ENCODE peak calls at places on chromosomes 11 and 22, in eight cellular contexts. L is iris pigment epithelial cell, N is dorsolateral prefrontal cortex, U is NCI-H1092 treated with DMSO at 0.1 percent for 48 hours, B is tibial artery, I is fibroblast of villous mesenchyme, W is M059J, A is AG04450. G is an unnamed sample.

GRCh38 chr22:22993184-22993583 is 77.1 kb upstream of the GNAZ start:
- DNase-seq in W (no peak), N (no peak), B (no peak), L (no peak), U (no peak), I (no peak), A (no peak), G (no peak)

GRCh38 chr22:36770116-36770945 is 5.6 kb downstream of the IFT27 start:
- DNase-seq in N (no peak), U (no peak), L (no peak), W (no peak), I (no peak), A (no peak), B (peak), G (no peak)

GRCh38 chr22:21102659-21103267 is 57.0 kb downstream of the LRRC74B start:
- DNase-seq in B (peak), I (peak), L (peak), N (peak), U (peak), W (peak), A (no peak), G (peak)

GRCh38 chr22:37186228-37186996 is 1.6 kb downstream of the C1QTNF6 start:
- DNase-seq in U (no peak), I (peak), N (no peak), L (peak), A (peak), W (peak), B (no peak), G (peak)

GRCh38 chr11:74648894-74649293 is 56.5 kb downstream of the POLD3 start:
- DNase-seq in U (no peak), L (no peak), I (no peak), W (no peak), N (no peak), B (no peak), A (peak), G (peak)

GRCh38 chr22:26711205-26711958 is 54.0 kb downstream of the MIAT start:
- DNase-seq in L (peak), A (peak), W (peak), B (no peak), N (no peak), I (peak), U (no peak), G (peak)

GRCh38 chr11:110762596-110762995 is 50.4 kb upstream of the ARHGAP20 start:
- DNase-seq in L (peak), W (peak), N (no peak), B (no peak), I (no peak), A (no peak), U (peak), G (peak)

GRCh38 chr11:96506953-96507354 is 117.1 kb downstream of the JRKL start:
- DNase-seq in U (no peak), I (no peak), N (no peak), B (no peak), W (peak), A (no peak), L (no peak), G (no peak)

GRCh38 chr11:120696597-120696996 is 185.0 kb downstream of the GRIK4 start:
- DNase-seq in U (no peak), W (no peak), I (no peak), N (no peak), A (no peak), B (no peak), L (no peak), G (no peak)

GRCh38 chr11:35364101-35364780 is 55.1 kb downstream of the SLC1A2 start:
- DNase-seq in B (peak), U (peak), I (peak), W (peak), N (peak), L (peak), A (no peak), G (peak)

GRCh38 chr11:94835571-94835970 is 67.4 kb downstream of the AMOTL1 start:
- DNase-seq in W (peak), B (no peak), I (peak), A (no peak), N (no peak), L (peak), U (no peak), G (peak)

GRCh38 chr11:101618691-101619090 is 34.9 kb upstream of the TRPC6 start:
- DNase-seq in A (peak), I (peak), U (no peak), N (no peak), L (peak), W (peak), B (no peak), G (peak)

GRCh38 chr11:79018371-79018849 is 422.4 kb downstream of the TENM4 start:
- DNase-seq in A (peak), L (peak), N (no peak), U (no peak), W (peak), B (no peak), I (peak), G (peak)

GRCh38 chr11:112285918-112286317 is 25.3 kb upstream of the PLET1 start:
- DNase-seq in W (peak), A (no peak), N (no peak), I (peak), B (no peak), U (no peak), L (peak), G (peak)

GRCh38 chr11:3208272-3208671 is 10.3 kb downstream of the MRGPRG start:
- DNase-seq in U (no peak), A (no peak), N (no peak), W (no peak), B (no peak), L (no peak), I (no peak), G (no peak)

GRCh38 chr11:60855726-60856633 is at the start of gene PTGDR2:
- DNase-seq in B (no peak), U (no peak), N (no peak), I (no peak), W (no peak), L (no peak), A (no peak), G (no peak)

GRCh38 chr22:23856721-23857605 is 712 bp upstream of the SLC2A11 start:
- DNase-seq in B (no peak), N (no peak), U (peak), L (peak), W (peak), I (peak), A (no peak), G (peak)

GRCh38 chr22:17777005-17777716 is 2.9 kb upstream of the BID start:
- DNase-seq in I (no peak), U (no peak), L (no peak), B (no peak), A (no peak), W (no peak), N (no peak), G (no peak)

GRCh38 chr11:133928628-133929059 is 28.1 kb downstream of the IGSF9B start:
- DNase-seq in A (no peak), W (peak), I (peak), U (no peak), L (no peak), B (no peak), N (no peak), G (peak)

GRCh38 chr22:19988965-19989724 is 27.5 kb downstream of the ARVCF start:
- DNase-seq in I (no peak), L (no peak), U (no peak), N (no peak), B (peak), A (no peak), W (no peak), G (no peak)

GRCh38 chr11:19984048-19984742 is 176.1 kb downstream of the DBX1 start:
- DNase-seq in I (no peak), B (no peak), L (no peak), N (no peak), W (no peak), U (no peak), A (no peak), G (no peak)